ENCODE peak calls at places on chromosome 19, in seven cellular contexts. U, Y, R, V, C, A and T are unnamed samples.

GRCh38 chr19:6010107-6010506 is 32.2 kb upstream of the RANBP3 start:
- DNase-seq in U (no peak), C (no peak), Y (no peak), R (no peak), A (no peak), V (peak), T (no peak)

GRCh38 chr19:42553292-42554045 is 25.2 kb upstream of the CEACAM1 start:
- DNase-seq in R (no peak), Y (no peak), C (no peak), U (no peak), A (peak), V (no peak), T (no peak)

GRCh38 chr19:1247747-1248453 is 483 bp upstream of the MIDN start:
- DNase-seq in A (peak), C (no peak), V (peak), R (peak), Y (no peak), U (peak), T (peak)

GRCh38 chr19:17542793-17543582 is 12.5 kb upstream of the COLGALT1 start:
- DNase-seq in U (no peak), Y (no peak), C (no peak), V (no peak), A (no peak), R (no peak), T (no peak)

GRCh38 chr19:29404951-29405727 is 120.7 kb upstream of the VSTM2B start:
- DNase-seq in C (peak), V (no peak), A (no peak), U (no peak), R (no peak), Y (peak), T (no peak)

GRCh38 chr19:7916137-7916907 is 1.7 kb downstream of the TGFBR3L start:
- DNase-seq in C (no peak), A (peak), V (peak), Y (no peak), U (peak), R (peak), T (no peak)

GRCh38 chr19:18503971-18504885 is 17.6 kb downstream of the ELL start:
- DNase-seq in C (no peak), U (no peak), V (no peak), A (no peak), R (no peak), Y (no peak), T (no peak)

GRCh38 chr19:3338541-3339181 is 27.7 kb upstream of the NFIC start:
- DNase-seq in Y (no peak), A (no peak), V (no peak), U (peak), C (peak), R (peak), T (peak)

GRCh38 chr19:49469828-49470614 is 4.0 kb upstream of the FLT3LG start:
- DNase-seq in R (peak), V (peak), U (peak), C (no peak), Y (no peak), A (no peak), T (peak)

GRCh38 chr19:44604241-44604640 is 9.1 kb upstream of the IGSF23 start:
- DNase-seq in U (no peak), R (no peak), V (no peak), C (no peak), Y (no peak), A (no peak), T (no peak)

GRCh38 chr19:54660967-54661366 is 1.8 kb upstream of the LILRB4 start:
- DNase-seq in Y (no peak), A (no peak), V (no peak), U (no peak), C (no peak), R (no peak), T (no peak)

GRCh38 chr19:41376241-41376997 is at the start of gene TMEM91:
- DNase-seq in V (peak), C (peak), U (peak), Y (no peak), A (no peak), R (no peak), T (no peak)

GRCh38 chr19:14404322-14404721 is 14.8 kb downstream of the DDX39A start:
- DNase-seq in R (peak), A (no peak), U (no peak), Y (no peak), V (no peak), C (no peak), T (no peak)

GRCh38 chr19:3785464-3785937 is 680 bp downstream of the MATK start:
- DNase-seq in R (peak), U (peak), V (no peak), A (no peak), C (no peak), Y (no peak), T (no peak)

GRCh38 chr19:8585894-8586750 is 8.9 kb upstream of the MYO1F start:
- DNase-seq in A (peak), C (no peak), Y (peak), V (no peak), U (peak), R (peak), T (peak)

GRCh38 chr19:1169921-1170885 is 3.9 kb downstream of the SBNO2 start:
- DNase-seq in U (no peak), A (peak), V (peak), Y (no peak), R (no peak), C (peak), T (no peak)

GRCh38 chr19:42191855-42192254 is 25.6 kb downstream of the DEDD2 start:
- DNase-seq in Y (no peak), U (peak), A (peak), R (no peak), V (no peak), C (no peak), T (no peak)

GRCh38 chr19:18543814-18544475 is 572 bp upstream of the FKBP8 start:
- DNase-seq in V (no peak), U (peak), R (peak), Y (peak), A (peak), C (no peak), T (peak)

GRCh38 chr19:16285769-16286564 is 38.7 kb upstream of the KLF2 start:
- DNase-seq in R (no peak), U (peak), V (peak), Y (peak), C (no peak), A (no peak), T (no peak)

GRCh38 chr19:18831524-18832330 is at the start of gene UPF1:
- DNase-seq in U (peak), R (peak), C (peak), V (peak), A (peak), Y (peak), T (peak)

GRCh38 chr19:41409288-41409687 is 11.7 kb downstream of the BCKDHA start:
- DNase-seq in V (no peak), C (no peak), R (no peak), U (no peak), Y (no peak), A (peak), T (no peak)

GRCh38 chr19:15563325-15563794 is 51.7 kb upstream of the CYP4F8 start:
- DNase-seq in A (peak), V (no peak), Y (no peak), C (no peak), R (no peak), U (no peak), T (no peak)

GRCh38 chr19:15213715-15214381 is 13.1 kb upstream of the NOTCH3 start:
- DNase-seq in R (no peak), A (no peak), V (peak), Y (no peak), C (peak), U (no peak), T (no peak)

GRCh38 chr19:1182727-1183126 is 8.7 kb upstream of the SBNO2 start:
- DNase-seq in V (no peak), A (no peak), C (no peak), Y (no peak), R (no peak), U (no peak), T (no peak)

GRCh38 chr19:13063461-13064091 is 39.1 kb downstream of the LYL1 start:
- DNase-seq in U (no peak), A (no peak), R (no peak), V (peak), C (no peak), Y (no peak), T (no peak)

GRCh38 chr19:18443831-18444230 is 5.9 kb upstream of the ISYNA1 start:
- DNase-seq in C (no peak), Y (no peak), A (no peak), V (no peak), U (no peak), R (no peak), T (no peak)

GRCh38 chr19:13051581-13052165 is 51.0 kb downstream of the LYL1 start:
- DNase-seq in U (peak), A (peak), V (peak), C (peak), R (no peak), Y (peak), T (no peak)

GRCh38 chr19:21586341-21587116 is 81.1 kb downstream of the ZNF429 start:
- DNase-seq in R (no peak), U (peak), A (no peak), Y (no peak), V (peak), C (no peak), T (no peak)

GRCh38 chr19:3494051-3494450 is 6.4 kb downstream of the DOHH start:
- DNase-seq in U (peak), R (no peak), Y (no peak), C (no peak), A (no peak), V (no peak), T (peak)

GRCh38 chr19:35592226-35592625 is 6.3 kb downstream of the PMIS2 start:
- DNase-seq in C (no peak), A (peak), V (no peak), R (peak), Y (peak), U (peak), T (no peak)

GRCh38 chr19:54035215-54036178 is 28.2 kb downstream of the VSTM1 start:
- DNase-seq in C (no peak), Y (peak), V (no peak), A (peak), U (no peak), R (no peak), T (no peak)

GRCh38 chr19:447816-448546 is 12.9 kb downstream of the SHC2 start:
- DNase-seq in Y (no peak), A (no peak), V (no peak), C (peak), U (no peak), R (no peak), T (no peak)

GRCh38 chr19:4575267-4575793 is 15.8 kb upstream of the SEMA6B start:
- DNase-seq in A (peak), U (peak), Y (no peak), R (no peak), C (peak), V (peak), T (no peak)